ENCODE peak calls at places on chromosomes 11 and 22, in ten cellular contexts. O is HL-60, A is fibroblast of lung, K is transverse colon, D is SK-N-SH, M is GM12865, T is HCT116, E is astrocyte of the spinal cord, C is left ventricle myocardium inferior, Z is type B pancreatic cell. S is an unnamed sample.

GRCh38 chr11:129163714-129164164 is 28.4 kb downstream of the ARHGAP32 start:
- DNase-seq in K (no peak), D (no peak), E (no peak), A (peak), C (no peak), T (no peak), O (no peak), M (no peak), Z (no peak), S (no peak)

GRCh38 chr11:10019906-10020682 is 273.9 kb downstream of the SBF2 start:
- DNase-seq in C (no peak), Z (no peak), K (peak), O (peak), D (no peak), A (no peak), E (no peak), T (no peak), M (no peak), S (no peak)

GRCh38 chr11:130907229-130907628 is 9.1 kb downstream of the SNX19 start:
- DNase-seq in Z (no peak), K (no peak), M (no peak), D (no peak), E (no peak), A (no peak), T (no peak), C (no peak), O (no peak), S (no peak)

GRCh38 chr11:33588056-33588455 is 112.6 kb downstream of the C11orf91 start:
- DNase-seq in Z (no peak), D (no peak), C (no peak), A (no peak), O (no peak), K (no peak), E (no peak), M (no peak), T (no peak), S (no peak)

GRCh38 chr22:46355369-46355995 is 20.0 kb downstream of the TRMU start:
- DNase-seq in C (peak), O (no peak), K (peak), T (no peak), M (peak), E (peak), A (peak), D (peak), Z (peak), S (peak)

GRCh38 chr11:2768471-2769408 is 68.9 kb upstream of the KCNQ1OT1 start:
- DNase-seq in T (peak), D (no peak), K (no peak), E (peak), M (no peak), A (peak), O (no peak), C (no peak), Z (peak), S (peak)

GRCh38 chr11:74611369-74611861 is 19.0 kb downstream of the POLD3 start:
- DNase-seq in D (peak), T (peak), O (no peak), K (no peak), A (peak), C (no peak), E (peak), Z (no peak), M (peak), S (no peak)

GRCh38 chr11:68295940-68296339 is 16.5 kb upstream of the LRP5 start:
- DNase-seq in Z (no peak), D (no peak), E (no peak), K (no peak), A (no peak), T (no peak), O (no peak), C (no peak), M (no peak), S (no peak)

GRCh38 chr22:49712195-49712791 is 115.4 kb downstream of the BRD1 start:
- DNase-seq in M (no peak), E (no peak), O (no peak), C (no peak), A (peak), K (no peak), T (no peak), D (no peak), Z (no peak), S (peak)

GRCh38 chr11:58659404-58659803 is 36.9 kb downstream of the CNTF start:
- DNase-seq in A (no peak), D (no peak), K (peak), Z (no peak), M (no peak), E (no peak), T (peak), C (no peak), O (no peak), S (no peak)

GRCh38 chr22:43777204-43777671 is 34.9 kb downstream of the EFCAB6 start:
- DNase-seq in K (no peak), M (no peak), O (no peak), T (no peak), D (no peak), A (peak), Z (no peak), C (no peak), E (peak), S (peak)

GRCh38 chr22:45101828-45102227 is 61.9 kb upstream of the NUP50 start:
- DNase-seq in K (peak), M (peak), E (peak), C (peak), Z (no peak), D (peak), O (peak), A (peak), T (no peak), S (peak)

GRCh38 chr11:112631333-112631732 is 329.9 kb upstream of the NCAM1 start:
- DNase-seq in A (no peak), C (no peak), K (no peak), M (peak), Z (no peak), D (no peak), E (no peak), T (no peak), O (no peak), S (no peak)

GRCh38 chr22:36385491-36386350 is 2.0 kb downstream of the MYH9 start:
- DNase-seq in C (peak), K (peak), D (no peak), E (peak), M (peak), O (no peak), Z (no peak), T (no peak), A (peak), S (no peak)

GRCh38 chr22:45831394-45831793 is 145.6 kb downstream of the WNT7B start:
- DNase-seq in T (peak), M (no peak), K (no peak), D (no peak), Z (no peak), A (peak), E (peak), O (no peak), C (no peak), S (no peak)

GRCh38 chr22:40241200-40241763 is 63.6 kb downstream of the TNRC6B start:
- DNase-seq in A (no peak), K (no peak), D (no peak), T (no peak), C (no peak), Z (no peak), E (no peak), O (no peak), M (no peak), S (no peak)

GRCh38 chr11:61553373-61554171 is 27.3 kb downstream of the SYT7 start:
- DNase-seq in Z (no peak), E (no peak), D (peak), K (no peak), O (no peak), T (no peak), M (no peak), A (no peak), C (no peak), S (no peak)

GRCh38 chr11:46407635-46408034 is 16.1 kb upstream of the CHRM4 start:
- DNase-seq in K (no peak), A (no peak), Z (no peak), M (no peak), O (no peak), D (no peak), E (no peak), C (no peak), T (no peak), S (no peak)

GRCh38 chr11:46414466-46414796 is 22.9 kb upstream of the CHRM4 start:
- DNase-seq in K (no peak), M (no peak), A (no peak), Z (no peak), T (no peak), E (no peak), C (no peak), O (no peak), D (no peak), S (no peak)

GRCh38 chr11:46408407-46408986 is 16.9 kb upstream of the CHRM4 start:
- DNase-seq in O (no peak), A (no peak), Z (no peak), E (no peak), K (no peak), D (no peak), M (no peak), C (no peak), T (no peak), S (no peak)

GRCh38 chr11:46413755-46414465 is 22.3 kb upstream of the CHRM4 start:
- DNase-seq in D (no peak), E (no peak), A (no peak), C (no peak), T (no peak), Z (no peak), K (no peak), O (no peak), M (no peak), S (no peak)

DNA sequence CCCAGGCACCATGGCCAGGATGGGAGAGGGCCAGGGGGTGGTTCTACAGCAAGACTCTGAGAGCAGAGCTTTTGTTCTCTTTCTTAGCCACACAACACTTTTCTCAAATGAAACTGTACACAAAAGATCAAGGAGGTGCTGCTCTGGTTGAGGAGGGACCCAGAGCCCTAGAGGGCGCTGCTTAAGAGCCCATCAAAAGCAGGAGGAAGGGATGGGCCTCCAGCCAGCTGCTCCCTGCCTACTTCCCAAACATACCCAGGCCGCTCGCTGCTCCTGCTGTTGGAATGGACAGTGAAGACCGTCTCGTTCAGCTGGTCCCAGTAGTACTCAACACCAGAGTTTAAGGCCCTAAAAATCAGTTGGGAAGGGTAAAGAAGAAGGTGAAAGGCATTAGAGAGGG is 18.4 kb upstream of the CHRM4 start:
- DNase-seq in O (no peak), A (no peak), K (no peak), D (no peak), C (no peak), E (peak), M (no peak), Z (no peak), T (no peak), S (peak)
- TF ChIP-seq CTCF in O (no peak), A (peak), K (no peak), D (peak), C (no peak), E (peak), M (no peak), Z (no peak), T (peak), S (no peak)

DNA sequence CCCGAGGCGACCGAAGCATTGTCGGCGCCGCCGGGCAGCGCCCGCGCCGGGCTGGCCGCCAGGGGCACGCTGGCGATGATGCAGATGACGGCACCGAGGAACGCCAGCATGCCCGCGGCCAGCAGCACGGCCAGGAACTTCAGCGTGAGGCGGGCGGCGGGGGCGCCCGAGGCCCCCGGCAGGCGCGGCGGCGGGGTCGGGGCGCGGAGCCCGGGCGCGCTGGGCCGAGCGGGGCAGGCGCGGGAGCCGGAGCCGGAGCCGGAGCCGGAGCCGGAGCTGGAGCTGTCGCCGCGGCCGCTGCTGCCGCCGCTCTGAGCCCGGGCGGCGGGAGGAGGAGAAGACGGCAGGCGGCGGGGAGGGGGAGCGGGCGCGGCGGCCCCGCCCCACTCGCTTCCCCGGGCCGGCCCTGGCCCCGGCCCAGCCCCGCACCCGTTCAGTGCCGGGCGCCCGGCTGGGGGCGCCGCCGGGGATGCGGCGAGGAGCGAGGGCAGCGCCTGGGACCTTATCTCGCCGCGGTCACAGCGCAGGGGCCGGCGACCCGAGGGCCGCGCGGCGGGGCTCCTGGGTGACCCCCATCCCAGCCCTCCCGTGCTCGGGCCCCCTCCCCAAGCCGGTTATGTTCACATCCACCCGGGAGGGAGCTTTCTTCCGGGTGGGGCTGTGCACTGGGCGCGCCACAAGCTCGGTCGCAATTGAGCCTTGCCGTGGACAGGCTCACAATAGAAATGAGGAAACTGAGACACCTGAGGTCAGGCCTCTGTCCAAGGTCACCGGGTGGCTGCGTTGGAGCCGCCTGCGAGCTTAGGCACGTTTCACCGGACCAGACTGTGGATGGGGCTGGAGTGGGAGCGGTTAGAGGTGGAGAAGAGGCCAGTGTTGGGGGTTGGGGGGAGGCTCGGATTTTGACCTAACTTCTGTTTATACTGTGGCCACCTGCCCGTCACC is at the start of gene NPTXR:
- DNase-seq in C (peak), A (peak), K (peak), T (no peak), E (no peak), M (no peak), Z (no peak), O (no peak), D (peak), S (peak)
- TF ChIP-seq CTCF in C (no peak), A (no peak), K (no peak), T (no peak), E (no peak), M (no peak), Z (no peak), O (no peak), D (no peak), S (no peak)

GRCh38 chr11:78384231-78384630 is 33.4 kb downstream of the GAB2 start:
- DNase-seq in D (no peak), K (no peak), Z (no peak), T (no peak), A (no peak), C (no peak), O (no peak), E (no peak), M (no peak), S (no peak)
- TF ChIP-seq CTCF in D (no peak), K (no peak), Z (no peak), T (no peak), A (no peak), C (no peak), O (no peak), E (no peak), M (no peak), S (no peak)

GRCh38 chr11:14270690-14271542 is 88.1 kb downstream of the RRAS2 start:
- DNase-seq in K (no peak), E (no peak), Z (no peak), O (peak), D (no peak), T (no peak), M (peak), C (no peak), A (no peak), S (no peak)
- TF ChIP-seq CTCF in K (no peak), E (no peak), Z (no peak), O (no peak), D (no peak), T (no peak), M (no peak), C (no peak), A (no peak), S (no peak)

GRCh38 chr11:6604081-6604626 is 580 bp downstream of the ILK start:
- DNase-seq in K (peak), C (no peak), O (no peak), Z (no peak), A (peak), M (peak), E (peak), T (no peak), D (peak), S (peak)
- TF ChIP-seq CTCF in K (no peak), C (peak), O (no peak), Z (no peak), A (peak), M (peak), E (peak), T (no peak), D (peak), S (no peak)

GRCh38 chr11:119583585-119583984 is 145.4 kb downstream of the NECTIN1 start:
- DNase-seq in Z (no peak), M (no peak), K (no peak), D (no peak), E (no peak), T (no peak), O (no peak), C (no peak), A (no peak), S (no peak)
- TF ChIP-seq CTCF in Z (peak), M (peak), K (no peak), D (peak), E (peak), T (peak), O (no peak), C (no peak), A (peak), S (peak)

GRCh38 chr11:36478700-36479329 is 31.3 kb downstream of the TRAF6 start:
- DNase-seq in K (peak), T (peak), E (peak), M (peak), C (no peak), O (no peak), A (peak), D (peak), Z (no peak), S (peak)
- TF ChIP-seq CTCF in K (peak), T (peak), E (peak), M (peak), C (peak), O (peak), A (peak), D (peak), Z (peak), S (no peak)

S was measured in endothelial cell.